ENCODE peak calls at places on chromosomes 3 and 15, in five cellular contexts. T is K562, O is GM12878, R is HepG2, E is SK-N-SH. J is an unnamed sample.

GRCh38 chr15:52295421-52295991 is at the start of gene MYO5C:
- DNase-seq in T (no peak), O (no peak), R (peak), E (peak), J (peak)

GRCh38 chr3:114645392-114645791 is 351.6 kb downstream of the TIGIT start:
- DNase-seq in T (no peak), O (no peak), R (peak), E (no peak), J (no peak)

GRCh38 chr15:80948651-80949292 is 40.8 kb downstream of the MESD start:
- DNase-seq in T (no peak), O (no peak), R (no peak), E (no peak), J (no peak)

GRCh38 chr3:63128380-63128779 is 149.7 kb upstream of the SYNPR start:
- DNase-seq in T (no peak), O (no peak), R (no peak), E (no peak), J (no peak)

GRCh38 chr15:91473894-91474293 is 373.8 kb downstream of the SV2B start:
- DNase-seq in T (no peak), O (no peak), R (no peak), E (no peak), J (no peak)

GRCh38 chr3:68787227-68787626 is 145.1 kb downstream of the TAFA4 start:
- DNase-seq in T (no peak), O (no peak), R (no peak), E (peak), J (no peak)

GRCh38 chr3:56813656-56813965 is 11.9 kb upstream of the ARHGEF3 start:
- DNase-seq in T (no peak), O (no peak), R (no peak), E (no peak), J (no peak)

GRCh38 chr3:183149915-183150825 is 12.4 kb downstream of the LAMP3 start:
- DNase-seq in T (no peak), O (no peak), R (no peak), E (no peak), J (no peak)

GRCh38 chr15:58213587-58214360 is 75.6 kb downstream of the AQP9 start:
- DNase-seq in T (no peak), O (no peak), R (no peak), E (no peak), J (no peak)

GRCh38 chr3:145094355-145094941 is 1066.5 kb downstream of the PLOD2 start:
- DNase-seq in T (no peak), O (no peak), R (no peak), E (no peak), J (peak)

GRCh38 chr3:23948761-23949160 is 3.7 kb downstream of the NR1D2 start:
- DNase-seq in T (no peak), O (no peak), R (no peak), E (no peak), J (no peak)

GRCh38 chr15:40498418-40498817 is 27.6 kb downstream of the CHST14 start:
- DNase-seq in T (no peak), O (no peak), R (no peak), E (no peak), J (no peak)

GRCh38 chr15:70027518-70027917 is 70.2 kb downstream of the TLE3 start:
- DNase-seq in T (no peak), O (no peak), R (no peak), E (no peak), J (no peak)

GRCh38 chr3:77142636-77143035 is 102.7 kb downstream of the ROBO2 start:
- DNase-seq in T (no peak), O (no peak), R (no peak), E (no peak), J (no peak)

GRCh38 chr15:101495334-101496197 is 6.1 kb upstream of the PCSK6 start:
- DNase-seq in T (no peak), O (no peak), R (no peak), E (no peak), J (no peak)

GRCh38 chr15:35479423-35479822 is 66.5 kb downstream of the DPH6 start:
- DNase-seq in T (no peak), O (no peak), R (no peak), E (no peak), J (no peak)

GRCh38 chr3:80564391-80564790 is 796.6 kb upstream of the ROBO1 start:
- DNase-seq in T (no peak), O (no peak), R (no peak), E (no peak), J (no peak)

GRCh38 chr3:171054921-171055320 is 28.4 kb upstream of the SLC2A2 start:
- DNase-seq in T (no peak), O (no peak), R (no peak), E (no peak), J (no peak)

GRCh38 chr3:185351371-185351770 is 11.6 kb upstream of the MAP3K13 start:
- DNase-seq in T (no peak), O (no peak), R (no peak), E (no peak), J (no peak)

GRCh38 chr3:136350132-136350531 is 100.0 kb downstream of the PCCB start:
- DNase-seq in T (no peak), O (no peak), R (no peak), E (no peak), J (no peak)

GRCh38 chr3:172283848-172284357 is 164.4 kb downstream of the GHSR start:
- DNase-seq in T (no peak), O (no peak), R (no peak), E (no peak), J (no peak)

GRCh38 chr3:113260980-113261920 is 49.9 kb downstream of the BOC start:
- DNase-seq in T (no peak), O (no peak), R (no peak), E (no peak), J (no peak)

GRCh38 chr3:189806171-189806951 is 175.2 kb downstream of the TP63 start:
- DNase-seq in T (no peak), O (no peak), R (no peak), E (no peak), J (no peak)

GRCh38 chr15:70703483-70703882 is 59.9 kb downstream of the UACA start:
- DNase-seq in T (no peak), O (no peak), R (no peak), E (no peak), J (no peak)

GRCh38 chr3:143839980-143840379 is 8.3 kb downstream of the SLC9A9 start:
- DNase-seq in T (no peak), O (no peak), R (no peak), E (no peak), J (no peak)

GRCh38 chr3:112990672-112991602 is at the start of gene GTPBP8:
- DNase-seq in T (peak), O (peak), R (peak), E (peak), J (peak)

GRCh38 chr3:158455406-158455805 is 115.6 kb upstream of the MLF1 start:
- DNase-seq in T (no peak), O (no peak), R (no peak), E (no peak), J (no peak)

GRCh38 chr3:468172-468571 is 271.6 kb downstream of the CHL1 start:
- DNase-seq in T (peak), O (no peak), R (no peak), E (no peak), J (peak)

GRCh38 chr3:178342111-178342510 is 194.1 kb upstream of the KCNMB2 start:
- DNase-seq in T (no peak), O (no peak), R (no peak), E (no peak), J (no peak)

GRCh38 chr3:42159706-42160472 is 68.7 kb downstream of the TRAK1 start:
- DNase-seq in T (peak), O (no peak), R (peak), E (peak), J (no peak)

GRCh38 chr3:172103724-172104123 is 64.3 kb downstream of the FNDC3B start:
- DNase-seq in T (no peak), O (no peak), R (no peak), E (no peak), J (no peak)

GRCh38 chr3:62149962-62150361 is 223.4 kb downstream of the FEZF2 start:
- DNase-seq in T (no peak), O (no peak), R (no peak), E (no peak), J (no peak)

DNA sequence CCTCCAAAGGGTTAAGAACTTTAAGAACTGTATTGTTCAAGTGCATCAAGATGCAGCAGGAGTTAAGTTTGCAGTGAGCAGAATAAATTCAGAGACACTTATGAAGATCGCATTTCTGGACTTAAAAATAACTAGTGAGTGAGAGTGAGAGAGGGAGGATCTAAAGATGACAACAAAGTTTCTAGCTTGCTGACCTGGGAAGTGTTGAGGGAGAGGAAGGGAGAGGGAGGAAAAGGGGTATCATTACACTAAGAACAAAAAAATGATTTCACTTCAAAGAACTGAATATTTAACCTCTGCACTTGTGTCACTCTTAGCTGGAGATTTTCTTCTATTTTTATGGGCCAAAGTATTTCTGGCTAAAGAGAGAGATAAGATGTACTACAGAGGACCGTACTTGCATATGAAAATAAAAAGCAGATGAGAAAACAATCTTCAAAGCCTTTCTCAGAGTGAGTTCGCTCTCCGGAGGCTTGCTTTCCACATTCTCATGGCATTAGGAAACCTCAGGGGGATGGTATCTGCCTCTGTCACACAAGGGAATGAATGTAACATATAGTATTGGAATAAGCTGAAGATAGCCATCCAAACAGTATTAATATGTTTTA is 91.4 kb upstream of the TJP1 start:
- DNase-seq in T (no peak), O (no peak), R (no peak), E (no peak), J (no peak)
- TF ChIP-seq FOXM1 in T (no peak), O (no peak), R (no peak), E (no peak), J (no peak)

GRCh38 chr15:56160966-56161365 is 82.7 kb downstream of the RFX7 start:
- DNase-seq in T (no peak), O (no peak), R (no peak), E (no peak), J (no peak)
- TF ChIP-seq FOXM1 in T (no peak), O (no peak), R (no peak), E (no peak), J (no peak)

GRCh38 chr15:26212109-26212508 is 349.0 kb upstream of the ATP10A start:
- DNase-seq in T (no peak), O (no peak), R (no peak), E (no peak), J (no peak)
- TF ChIP-seq FOXM1 in T (no peak), O (no peak), R (no peak), E (no peak), J (no peak)

DNA sequence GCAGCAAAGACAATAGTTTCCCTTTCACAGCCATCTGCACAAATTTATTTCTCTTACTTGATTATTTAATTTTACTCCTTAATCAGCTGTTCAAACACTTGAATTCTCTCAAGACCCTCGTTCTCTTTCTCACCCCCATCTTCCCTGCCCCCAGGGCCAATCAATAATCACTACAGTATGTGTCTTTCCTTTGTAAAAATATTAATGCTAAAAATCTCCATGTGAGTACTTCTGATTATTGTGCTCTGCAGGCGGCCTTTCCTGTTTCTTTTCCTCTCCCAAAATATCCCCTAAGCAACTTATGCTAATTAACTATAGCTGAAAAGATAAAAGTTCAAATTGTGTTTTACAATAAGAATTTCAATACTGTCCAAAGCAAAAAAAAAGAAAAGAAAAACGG is 617.0 kb upstream of the CBLB start:
- DNase-seq in T (no peak), O (no peak), R (no peak), E (no peak), J (no peak)
- TF ChIP-seq FOXM1 in T (no peak), O (no peak), R (no peak), E (no peak), J (no peak)

DNA sequence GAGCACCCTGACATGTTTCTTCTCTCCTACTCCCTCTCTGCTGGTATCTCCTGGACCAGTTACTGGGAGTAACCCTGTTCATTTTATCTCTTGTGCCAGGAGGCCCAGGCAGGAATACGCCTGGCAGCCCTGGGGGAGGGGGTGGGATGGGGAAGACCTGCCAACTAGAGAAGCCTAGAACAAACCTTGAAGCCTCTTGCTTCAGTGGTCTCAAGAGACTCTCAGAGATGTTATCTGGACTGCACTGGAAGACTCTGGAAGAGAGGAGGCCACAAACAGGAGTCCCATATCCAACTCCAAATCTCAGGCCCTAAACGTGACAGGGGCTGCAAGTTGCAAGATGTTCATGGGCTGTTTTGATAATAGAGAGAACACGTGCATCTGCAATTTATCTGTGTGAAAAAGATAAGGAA is at the start of gene EPB42:
- DNase-seq in T (peak), O (no peak), R (no peak), E (no peak), J (no peak)
- TF ChIP-seq FOXM1 in T (peak), O (no peak), R (no peak), E (no peak), J (no peak)

J was measured in HEK293T.